ENCODE peak calls at places on chromosomes 2 and 18, in four cellular contexts. W is GM23338, L is A549, O is SK-N-SH. D is an unnamed sample.

GRCh38 chr2:64262068-64262467 is 117.8 kb upstream of the PELI1 start:
- DNase-seq in W (no peak), L (no peak), O (no peak), D (peak; percentile 78)

GRCh38 chr2:240121190-240121589 is 14.9 kb downstream of the COPS9 start:
- DNase-seq in W (no peak), L (no peak), O (no peak), D (no peak)

GRCh38 chr2:238053195-238053776 is 7.5 kb upstream of the SCLY start:
- DNase-seq in W (no peak), L (no peak), O (no peak), D (no peak)

GRCh38 chr18:12234451-12235190 is 19.5 kb upstream of the CIDEA start:
- DNase-seq in W (no peak), L (no peak), O (no peak), D (no peak)

GRCh38 chr2:238060096-238060541 is 682 bp upstream of the SCLY start:
- DNase-seq in W (peak; percentile 32), L (peak; percentile 11), O (no peak), D (no peak)

GRCh38 chr2:199716807-199717586 is 134.0 kb downstream of the FTCDNL1 start:
- DNase-seq in W (no peak), L (peak; percentile 51), O (no peak), D (no peak)

GRCh38 chr2:20353597-20353996 is 3.0 kb upstream of the PUM2 start:
- DNase-seq in W (no peak), L (no peak), O (no peak), D (peak; percentile 18)

GRCh38 chr2:167581961-167582574 is 665.3 kb downstream of the STK39 start:
- DNase-seq in W (no peak), L (no peak), O (no peak), D (no peak)

GRCh38 chr2:47282621-47283272 is 120.2 kb upstream of the MSH2 start:
- DNase-seq in W (no peak), L (no peak), O (no peak), D (no peak)

GRCh38 chr2:110724820-110725219 is 7.6 kb upstream of the ACOXL start:
- DNase-seq in W (no peak), L (no peak), O (no peak), D (no peak)

GRCh38 chr2:202109737-202110184 is 36.7 kb downstream of the KIAA2012 start:
- DNase-seq in W (peak; percentile 63), L (no peak), O (no peak), D (no peak)

GRCh38 chr18:46469186-46469915 is 187.7 kb downstream of the LOXHD1 start:
- DNase-seq in W (no peak), L (no peak), O (peak; percentile 61), D (peak; percentile 40)

GRCh38 chr2:141515931-141516330 is 614.9 kb downstream of the LRP1B start:
- DNase-seq in W (no peak), L (no peak), O (no peak), D (no peak)

GRCh38 chr2:99636432-99637034 is 146.7 kb upstream of the REV1 start:
- DNase-seq in W (no peak), L (no peak), O (peak; percentile 91), D (no peak)

DNA sequence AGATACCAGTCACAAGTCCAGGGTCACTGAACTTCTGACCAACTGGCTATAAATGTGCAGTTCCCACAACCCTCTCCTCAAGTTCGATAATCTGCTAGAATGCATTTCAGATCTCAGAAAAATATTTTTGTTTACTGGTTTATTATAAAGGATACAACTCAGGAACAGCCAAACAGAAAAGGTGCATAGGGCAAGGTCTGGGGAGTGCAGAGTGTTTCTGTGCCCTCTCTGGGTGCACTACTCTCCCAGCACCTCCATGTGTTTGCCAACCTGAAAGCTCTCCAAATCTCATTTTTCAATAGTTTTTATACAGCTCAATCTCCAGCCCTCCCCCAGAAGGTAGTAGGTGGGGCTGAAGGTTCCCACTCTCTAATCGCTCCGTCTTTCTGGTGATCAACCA is 85.2 kb downstream of the SKA1 start:
- DNase-seq in W (no peak), L (no peak), O (no peak), D (no peak)
- H3K4me2 ChIP-seq in W (no peak overlapping the region), L (no peak overlapping the region), O (no peak overlapping the region), D (no peak overlapping the region)

GRCh38 chr2:171346723-171347104 is 87.1 kb downstream of the METTL8 start:
- DNase-seq in W (no peak), L (no peak), O (no peak), D (no peak)

GRCh38 chr2:171345971-171346722 is 87.6 kb downstream of the METTL8 start:
- DNase-seq in W (no peak), L (no peak), O (no peak), D (no peak)

GRCh38 chr2:171341394-171341793 is 92.4 kb downstream of the METTL8 start:
- DNase-seq in W (no peak), L (no peak), O (no peak), D (no peak)

GRCh38 chr2:171344182-171344581 is 89.6 kb downstream of the METTL8 start:
- DNase-seq in W (no peak), L (no peak), O (no peak), D (no peak)

GRCh38 chr2:171342014-171342413 is 91.8 kb downstream of the METTL8 start:
- DNase-seq in W (no peak), L (no peak), O (no peak), D (no peak)
- H3K4me2 ChIP-seq in W (no peak overlapping the region), L (no peak overlapping the region), O (no peak overlapping the region), D (no peak overlapping the region)

GRCh38 chr2:60926751-60927568 is 45.6 kb downstream of the REL start:
- DNase-seq in W (no peak), L (no peak), O (no peak), D (no peak)
- H3K4me2 ChIP-seq in W (peak overlapping the region; percentile 48), L (no peak overlapping the region), O (no peak overlapping the region), D (no peak overlapping the region)

GRCh38 chr2:23507267-23508065 is 122.5 kb downstream of the KLHL29 start:
- DNase-seq in W (no peak), L (no peak), O (no peak), D (no peak)
- H3K4me2 ChIP-seq in W (no peak overlapping the region), L (no peak overlapping the region), O (no peak overlapping the region), D (no peak overlapping the region)

D was measured in hepatocyte.